ENCODE peak calls at places on chromosomes 7 and 10, in six cellular contexts. One of them, this sample, is unnamed.

GRCh38 chr10:121910673-121911420 is 17.0 kb downstream of the ATE1 start:
- DNase-seq in NCI-H1092 treated with DMSO at 0.1 percent for 48 hours: no peak
- DNase-seq in activated CD4-positive, alpha-beta T cell treated with anti-CD3 and anti-CD28 coated beads for 1 hour: no peak
- DNase-seq in germinal center: no peak
- DNase-seq in HEK293T: no peak
- DNase-seq in AG09309: no peak
- DNase-seq in this sample: no peak

GRCh38 chr7:12111461-12112405 is 99.4 kb upstream of the TMEM106B start:
- DNase-seq in NCI-H1092 treated with DMSO at 0.1 percent for 48 hours: peak; percentile 76
- DNase-seq in germinal center: no peak
- DNase-seq in HEK293T: no peak
- DNase-seq in activated CD4-positive, alpha-beta T cell treated with anti-CD3 and anti-CD28 coated beads for 1 hour: no peak
- DNase-seq in AG09309: no peak
- DNase-seq in this sample: no peak

GRCh38 chr10:20765066-20765465 is 132.0 kb downstream of the NEBL start:
- DNase-seq in activated CD4-positive, alpha-beta T cell treated with anti-CD3 and anti-CD28 coated beads for 1 hour: no peak
- DNase-seq in NCI-H1092 treated with DMSO at 0.1 percent for 48 hours: no peak
- DNase-seq in HEK293T: no peak
- DNase-seq in germinal center: no peak
- DNase-seq in AG09309: no peak
- DNase-seq in this sample: no peak

GRCh38 chr7:42192851-42193456 is 44.1 kb downstream of the GLI3 start:
- DNase-seq in HEK293T: peak; percentile 41
- DNase-seq in activated CD4-positive, alpha-beta T cell treated with anti-CD3 and anti-CD28 coated beads for 1 hour: no peak
- DNase-seq in NCI-H1092 treated with DMSO at 0.1 percent for 48 hours: no peak
- DNase-seq in germinal center: no peak
- DNase-seq in AG09309: no peak
- DNase-seq in this sample: no peak

GRCh38 chr10:71472466-71472865 is 75.7 kb downstream of the CDH23 start:
- DNase-seq in AG09309: no peak
- DNase-seq in germinal center: no peak
- DNase-seq in HEK293T: no peak
- DNase-seq in activated CD4-positive, alpha-beta T cell treated with anti-CD3 and anti-CD28 coated beads for 1 hour: no peak
- DNase-seq in NCI-H1092 treated with DMSO at 0.1 percent for 48 hours: no peak
- DNase-seq in this sample: no peak

GRCh38 chr10:21811245-21811585 is 192.3 kb downstream of the DNAJC1 start:
- DNase-seq in AG09309: no peak
- DNase-seq in HEK293T: no peak
- DNase-seq in activated CD4-positive, alpha-beta T cell treated with anti-CD3 and anti-CD28 coated beads for 1 hour: no peak
- DNase-seq in NCI-H1092 treated with DMSO at 0.1 percent for 48 hours: no peak
- DNase-seq in germinal center: no peak
- DNase-seq in this sample: peak; percentile 39

GRCh38 chr7:30921951-30922401 is 10.3 kb downstream of the AQP1 start:
- DNase-seq in AG09309: no peak
- DNase-seq in NCI-H1092 treated with DMSO at 0.1 percent for 48 hours: no peak
- DNase-seq in HEK293T: no peak
- DNase-seq in activated CD4-positive, alpha-beta T cell treated with anti-CD3 and anti-CD28 coated beads for 1 hour: no peak
- DNase-seq in germinal center: no peak
- DNase-seq in this sample: no peak

GRCh38 chr10:122853665-122854313 is 8.1 kb upstream of the CUZD1 start:
- DNase-seq in germinal center: no peak
- DNase-seq in NCI-H1092 treated with DMSO at 0.1 percent for 48 hours: no peak
- DNase-seq in activated CD4-positive, alpha-beta T cell treated with anti-CD3 and anti-CD28 coated beads for 1 hour: no peak
- DNase-seq in AG09309: no peak
- DNase-seq in HEK293T: no peak
- DNase-seq in this sample: no peak

GRCh38 chr7:98681951-98682350 is 64.9 kb downstream of the NPTX2 start:
- DNase-seq in germinal center: no peak
- DNase-seq in AG09309: no peak
- DNase-seq in HEK293T: no peak
- DNase-seq in activated CD4-positive, alpha-beta T cell treated with anti-CD3 and anti-CD28 coated beads for 1 hour: no peak
- DNase-seq in NCI-H1092 treated with DMSO at 0.1 percent for 48 hours: peak; percentile 36
- DNase-seq in this sample: no peak

GRCh38 chr10:69757553-69758309 is 44.0 kb upstream of the COL13A1 start:
- DNase-seq in NCI-H1092 treated with DMSO at 0.1 percent for 48 hours: no peak
- DNase-seq in activated CD4-positive, alpha-beta T cell treated with anti-CD3 and anti-CD28 coated beads for 1 hour: no peak
- DNase-seq in HEK293T: no peak
- DNase-seq in AG09309: peak; percentile 50
- DNase-seq in germinal center: no peak
- DNase-seq in this sample: no peak